ENCODE peak calls at places on chromosomes 2 and 18, in seven cellular contexts. P is glutamatergic neuron, N is HEK293T, G is MM.1S, S is brain microvascular endothelial cell, E is WERI-Rb-1, X is AG08395. D is an unnamed sample.

GRCh38 chr2:96537734-96538486 is 1.4 kb downstream of the ARID5A start:
- DNase-seq in X (no peak), E (no peak), S (no peak), G (peak; percentile 50), P (no peak), N (no peak), D (no peak)

GRCh38 chr2:166127217-166128155 is at the start of gene SCN1A:
- DNase-seq in E (no peak), N (peak; percentile 28), G (peak; percentile 67), X (peak; percentile 34), P (no peak), S (no peak), D (no peak)

GRCh38 chr2:188326669-188327301 is 35.1 kb downstream of the GULP1 start:
- DNase-seq in S (no peak), G (no peak), X (no peak), P (peak; percentile 25), N (no peak), E (peak; percentile 49), D (no peak)

GRCh38 chr2:238097988-238098853 is 1.9 kb upstream of the ESPNL start:
- DNase-seq in P (peak; percentile 72), S (no peak), X (peak; percentile 25), N (peak; percentile 87), E (peak; percentile 50), G (peak; percentile 72), D (peak; percentile 82)

GRCh38 chr18:29181151-29181901 is 1004.4 kb upstream of the CDH2 start:
- DNase-seq in G (no peak), S (peak; percentile 77), N (no peak), E (no peak), P (no peak), X (peak; percentile 68), D (peak; percentile 26)

GRCh38 chr2:169778421-169778820 is 20.2 kb upstream of the SSB start:
- DNase-seq in X (no peak), N (no peak), E (no peak), S (no peak), G (no peak), P (no peak), D (no peak)

GRCh38 chr2:39099311-39099710 is 21.5 kb downstream of the SOS1 start:
- DNase-seq in X (no peak), P (no peak), E (no peak), S (no peak), G (no peak), N (no peak), D (no peak)

GRCh38 chr2:240857039-240858008 is 11.3 kb upstream of the AGXT start:
- DNase-seq in G (no peak), E (no peak), P (no peak), X (no peak), S (no peak), N (no peak), D (peak; percentile 70)

GRCh38 chr2:127080226-127080940 is 26.6 kb downstream of the BIN1 start:
- DNase-seq in P (no peak), X (no peak), G (no peak), E (no peak), N (no peak), S (no peak), D (no peak)

GRCh38 chr2:203330434-203330833 is 2.2 kb downstream of the ABI2 start:
- DNase-seq in P (no peak), N (no peak), G (no peak), E (no peak), S (no peak), X (peak; percentile 34), D (no peak)